ENCODE peak calls at places on chromosome X, in four cellular contexts. M is SK-N-SH; I is naive thymus-derived CD4-positive, alpha-beta T cell; S is breast epithelium. A is an unnamed sample.
A peak's percentile ranks its signal among the peaks of the same experiment; 100 is the strongest.

GRCh38 chrX:99572711-99573110 is 837.4 kb downstream of the PCDH19 start:
- DNase-seq in M (no peak), I (no peak), S (no peak), A (no peak)

GRCh38 chrX:31266172-31267076 is 194.6 kb upstream of the FTHL17 start:
- DNase-seq in M (peak; percentile 79), S (no peak), I (no peak), A (peak; percentile 35)

GRCh38 chrX:28586291-28586690 is 955 bp upstream of the IL1RAPL1 start:
- DNase-seq in I (no peak), M (no peak), S (no peak), A (no peak)

GRCh38 chrX:50202539-50202938 is 1.7 kb upstream of the AKAP4 start:
- DNase-seq in S (no peak), M (no peak), I (no peak), A (no peak)

GRCh38 chrX:136143714-136144113 is 3.6 kb upstream of the FHL1 start:
- DNase-seq in M (no peak), S (no peak), I (no peak), A (no peak)

GRCh38 chrX:114050075-114050796 is 533.6 kb upstream of the HTR2C start:
- DNase-seq in M (no peak), S (no peak), I (no peak), A (no peak)

GRCh38 chrX:27086221-27086620 is 376.9 kb downstream of the PPP4R3C start:
- DNase-seq in S (no peak), M (no peak), I (no peak), A (no peak)

GRCh38 chrX:83845397-83845796 is 15.5 kb upstream of the CYLC1 start:
- DNase-seq in I (no peak), M (peak; percentile 41), S (no peak), A (peak; percentile 0)

GRCh38 chrX:122880952-122881351 is 303.1 kb upstream of the GRIA3 start:
- DNase-seq in M (no peak), I (no peak), S (no peak), A (no peak)

GRCh38 chrX:131816551-131817136 is 206.5 kb upstream of the STK26 start:
- DNase-seq in S (no peak), M (peak; percentile 51), I (no peak), A (peak; percentile 18)

GRCh38 chrX:125444659-125445058 is 125.0 kb downstream of the TEX13C start:
- DNase-seq in I (no peak), S (no peak), M (no peak), A (no peak)

GRCh38 chrX:94742772-94743171 is 1068.8 kb downstream of the FAM133A start:
- DNase-seq in I (no peak), S (no peak), M (no peak), A (no peak)

GRCh38 chrX:148661035-148661434 is 160.6 kb downstream of the AFF2 start:
- DNase-seq in M (no peak), I (no peak), S (no peak), A (no peak)

GRCh38 chrX:65451663-65452062 is 82.9 kb downstream of the LAS1L start:
- DNase-seq in M (peak; percentile 9), I (no peak), S (no peak), A (peak; percentile 27)

GRCh38 chrX:70613295-70613694 is 168.7 kb downstream of the DLG3 start:
- DNase-seq in S (no peak), M (no peak), I (no peak), A (peak; percentile 1)

DNA sequence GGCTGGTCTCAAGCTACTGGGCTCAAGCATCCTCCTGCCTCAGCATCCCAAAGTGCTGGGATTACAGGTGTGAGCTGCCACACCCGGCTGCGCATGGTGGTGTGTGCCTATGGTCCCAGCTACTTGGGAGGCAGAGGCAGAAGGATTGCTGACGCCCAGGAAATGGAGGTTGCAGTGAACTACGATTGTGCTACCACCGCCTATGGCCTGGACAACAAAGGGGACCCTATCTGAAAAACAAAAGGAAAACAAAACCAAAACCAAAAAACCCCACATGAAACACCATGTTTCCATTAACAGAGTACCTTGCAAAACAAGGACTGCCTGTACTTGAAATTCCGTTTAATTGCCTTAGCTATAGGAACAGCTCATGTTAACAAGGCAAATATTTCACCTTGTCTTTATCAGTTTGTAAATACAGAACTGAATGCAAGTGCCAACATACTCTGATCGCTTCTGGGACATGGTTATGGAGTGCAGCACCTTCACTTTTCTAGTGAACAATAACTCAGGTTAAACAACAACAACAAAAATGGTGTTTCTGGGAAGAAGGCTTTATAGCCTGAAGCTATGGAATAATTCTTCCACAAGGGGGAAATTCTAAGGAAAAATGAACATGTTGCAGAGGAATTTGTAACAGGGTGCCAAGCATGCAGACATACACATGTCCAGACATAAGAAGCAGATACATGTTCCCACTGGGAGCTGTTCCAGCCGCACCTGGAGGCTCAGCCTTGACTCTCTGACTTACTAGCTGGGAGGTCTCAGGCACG is 73.2 kb upstream of the STS start:
- DNase-seq in I (no peak), S (no peak), M (no peak), A (peak; percentile 23)
- H3K4me3 ChIP-seq in I (no peak overlapping the region), S (no peak overlapping the region), M (no peak overlapping the region), A (no peak overlapping the region)

GRCh38 chrX:138710866-138711331 is 618 bp downstream of the FGF13 start:
- DNase-seq in M (no peak), S (no peak), I (no peak), A (no peak)
- H3K4me3 ChIP-seq in M (no peak overlapping the region), S (peak overlapping the region; percentile 72), I (no peak overlapping the region), A (no peak overlapping the region)

GRCh38 chrX:68894513-68895338 is 65.9 kb downstream of the EFNB1 start:
- DNase-seq in I (peak; percentile 6), S (peak; percentile 53), M (peak; percentile 73), A (peak; percentile 72)

GRCh38 chrX:68895339-68896250 is 66.8 kb downstream of the EFNB1 start:
- DNase-seq in S (peak; percentile 52), I (no peak), M (peak; percentile 68), A (peak; percentile 91)

GRCh38 chrX:68892134-68892533 is 63.3 kb downstream of the EFNB1 start:
- DNase-seq in M (no peak), S (no peak), I (no peak), A (no peak)

GRCh38 chrX:68892651-68893050 is 63.8 kb downstream of the EFNB1 start:
- DNase-seq in S (no peak), I (no peak), M (no peak), A (no peak)

GRCh38 chrX:68894142-68894512 is 65.3 kb downstream of the EFNB1 start:
- DNase-seq in I (no peak), M (peak; percentile 57), S (no peak), A (no peak)
- H3K4me3 ChIP-seq in I (no peak overlapping the region), M (no peak overlapping the region), S (peak overlapping the region; percentile 48), A (no peak overlapping the region)

GRCh38 chrX:154333116-154333515 is 37.5 kb downstream of the TKTL1 start:
- DNase-seq in I (no peak), M (no peak), S (no peak), A (no peak)

GRCh38 chrX:154332561-154332960 is 37.0 kb downstream of the TKTL1 start:
- DNase-seq in M (no peak), I (no peak), S (no peak), A (no peak)

GRCh38 chrX:154329284-154329683 is 33.7 kb downstream of the TKTL1 start:
- DNase-seq in M (no peak), S (no peak), I (no peak), A (no peak)

GRCh38 chrX:154334496-154334895 is 38.9 kb downstream of the TKTL1 start:
- DNase-seq in I (no peak), M (no peak), S (no peak), A (no peak)

DNA sequence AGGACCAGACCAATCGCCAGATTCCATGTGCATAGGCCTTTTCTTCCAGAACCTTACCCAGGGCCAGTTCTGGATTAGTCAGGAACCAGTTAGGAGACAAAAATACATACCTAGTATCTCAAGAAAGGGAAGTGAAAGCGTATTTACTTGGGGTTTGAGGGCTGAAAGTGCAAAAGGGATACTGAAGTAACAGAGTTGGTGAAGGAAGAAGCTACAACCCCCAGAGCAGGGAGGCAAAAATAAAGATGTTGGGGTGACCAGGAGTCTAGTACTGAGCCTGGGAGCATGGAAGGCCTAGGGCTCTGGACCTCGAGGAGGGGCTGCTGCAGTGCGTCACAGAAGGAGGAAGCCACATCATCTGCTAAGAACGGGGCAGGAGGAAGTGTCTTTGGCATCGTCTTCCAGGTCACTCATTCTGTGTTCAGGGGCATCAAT is 38.3 kb downstream of the TKTL1 start:
- DNase-seq in I (no peak), M (no peak), S (no peak), A (no peak)
- H3K4me3 ChIP-seq in I (no peak overlapping the region), M (no peak overlapping the region), S (no peak overlapping the region), A (no peak overlapping the region)

DNA sequence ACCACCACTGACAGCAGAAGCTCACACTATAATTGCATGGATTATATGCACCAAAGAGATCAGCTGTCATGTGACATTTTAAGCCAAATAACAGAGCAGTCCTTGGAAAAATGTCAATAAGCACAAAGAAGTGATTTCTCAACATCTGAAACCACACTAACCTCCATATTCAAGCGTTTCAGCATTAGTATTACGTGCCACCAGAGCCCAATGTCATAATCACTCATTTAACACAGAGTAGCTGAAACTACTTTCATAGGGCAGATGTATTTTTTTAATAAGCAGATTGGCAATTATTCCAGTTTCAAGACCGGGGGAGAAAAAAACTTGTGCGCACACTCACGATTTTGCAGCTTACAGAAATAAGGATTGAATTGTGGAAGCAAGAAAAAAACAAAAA is 76.6 kb downstream of the SH3KBP1 start:
- DNase-seq in S (no peak), I (no peak), M (no peak), A (no peak)
- H3K4me3 ChIP-seq in S (no peak overlapping the region), I (no peak overlapping the region), M (no peak overlapping the region), A (no peak overlapping the region)

GRCh38 chrX:152637649-152638442 is at the start of gene GABRQ:
- DNase-seq in I (no peak), M (peak; percentile 88), S (no peak), A (peak; percentile 7)
- H3K4me3 ChIP-seq in I (no peak within 1 kb of the TSS), M (peak within 1 kb of the TSS; percentile 10), S (peak within 1 kb of the TSS; percentile 49), A (no peak within 1 kb of the TSS)